ENCODE peak calls at places on chromosomes 3 and 15, in eight cellular contexts. N is omental fat pad; V is mesenteric fat pad; U is astrocyte of the cerebellum; D is psoas muscle; J is T-cell; B is stimulated activated CD8-positive, alpha-beta memory T cell treated with anti-CD3 and anti-CD28 coated beads, Interleukin-7, amount 100 ng/mL, for 1 hour; S is bronchial epithelial cell. O is an unnamed sample.

GRCh38 chr15:57595011-57595866 is 3.5 kb downstream of the MYZAP start:
- DNase-seq in B (no peak), D (no peak), J (no peak), U (no peak), S (no peak), N (no peak), V (no peak), O (no peak)

GRCh38 chr3:146503459-146504202 is 34.3 kb upstream of the PLSCR2 start:
- DNase-seq in B (no peak), N (no peak), J (no peak), D (no peak), V (no peak), U (peak), S (peak), O (peak)

GRCh38 chr3:126128504-126129407 is 44.8 kb upstream of the SLC41A3 start:
- DNase-seq in J (no peak), D (peak), S (no peak), V (peak), B (no peak), U (no peak), N (peak), O (no peak)

GRCh38 chr15:66232267-66232625 is 21.3 kb downstream of the MEGF11 start:
- DNase-seq in U (no peak), J (no peak), D (no peak), B (no peak), N (no peak), V (no peak), S (no peak), O (no peak)

GRCh38 chr3:181700168-181701087 is 11.3 kb upstream of the SOX2 start:
- DNase-seq in D (peak), U (no peak), S (peak), J (peak), V (no peak), N (no peak), B (no peak), O (peak)

GRCh38 chr3:108012304-108012703 is 78.5 kb downstream of the CD47 start:
- DNase-seq in U (no peak), V (no peak), S (no peak), N (no peak), D (no peak), B (no peak), J (no peak), O (no peak)

GRCh38 chr3:52372822-52373504 is 56.8 kb downstream of the DNAH1 start:
- DNase-seq in D (peak), B (no peak), V (no peak), U (no peak), J (peak), N (no peak), S (no peak), O (no peak)

GRCh38 chr3:197408177-197408957 is 110.0 kb upstream of the DLG1 start:
- DNase-seq in B (no peak), S (peak), D (no peak), N (no peak), J (no peak), V (peak), U (no peak), O (no peak)

GRCh38 chr3:47747558-47747957 is 34.1 kb downstream of the SMARCC1 start:
- DNase-seq in V (no peak), S (no peak), N (no peak), B (no peak), D (no peak), J (no peak), U (no peak), O (no peak)

GRCh38 chr3:74000715-74001114 is 376.0 kb upstream of the PDZRN3 start:
- DNase-seq in D (no peak), J (no peak), V (no peak), N (no peak), B (no peak), U (peak), S (no peak), O (no peak)

GRCh38 chr3:9951962-9952805 is at the start of gene PRRT3:
- DNase-seq in U (no peak), B (peak), N (no peak), V (peak), D (no peak), S (no peak), J (peak), O (peak)

GRCh38 chr3:168040624-168041208 is 55.0 kb downstream of the GOLIM4 start:
- DNase-seq in J (no peak), V (no peak), D (no peak), U (peak), B (no peak), S (peak), N (no peak), O (peak)

GRCh38 chr15:60819860-60820259 is 340.9 kb upstream of the ICE2 start:
- DNase-seq in D (no peak), B (no peak), N (no peak), V (no peak), S (peak), J (no peak), U (no peak), O (peak)

GRCh38 chr3:179969525-179969924 is 67.2 kb downstream of the PEX5L start:
- DNase-seq in J (no peak), S (peak), V (no peak), D (no peak), B (no peak), U (no peak), N (no peak), O (peak)

GRCh38 chr15:90787881-90788280 is 70.7 kb downstream of the BLM start:
- DNase-seq in V (no peak), S (no peak), J (no peak), D (no peak), N (no peak), B (no peak), U (no peak), O (peak)

GRCh38 chr3:187747506-187747905 is 2.2 kb upstream of the BCL6 start:
- DNase-seq in S (no peak), U (no peak), B (no peak), N (no peak), J (no peak), V (no peak), D (no peak), O (no peak)

GRCh38 chr3:150723946-150724345 is 20.2 kb upstream of the ERICH6 start:
- DNase-seq in V (no peak), B (no peak), U (no peak), N (no peak), J (no peak), D (no peak), S (no peak), O (no peak)

GRCh38 chr3:38579146-38579545 is 70.3 kb downstream of the SCN5A start:
- DNase-seq in B (no peak), U (peak), N (no peak), J (no peak), D (peak), S (no peak), V (peak), O (peak)

GRCh38 chr3:14789640-14790285 is 29.0 kb upstream of the FGD5 start:
- DNase-seq in S (no peak), N (no peak), D (no peak), U (no peak), V (peak), B (no peak), J (no peak), O (no peak)

GRCh38 chr15:43901485-43901884 is 74.7 kb downstream of the WDR76 start:
- DNase-seq in J (no peak), V (no peak), D (no peak), N (no peak), S (no peak), U (no peak), B (no peak), O (no peak)

GRCh38 chr15:92610101-92610520 is 45.5 kb downstream of the FAM174B start:
- DNase-seq in N (no peak), S (no peak), V (peak), J (no peak), U (no peak), B (no peak), D (no peak), O (no peak)

GRCh38 chr3:11826628-11827265 is 19.9 kb downstream of the TAMM41 start:
- DNase-seq in B (no peak), V (no peak), D (no peak), S (no peak), J (no peak), U (no peak), N (no peak), O (peak)

GRCh38 chr3:101577276-101577675 is 3.3 kb downstream of the PCNP start:
- DNase-seq in D (no peak), V (no peak), S (no peak), J (no peak), B (no peak), N (no peak), U (no peak), O (no peak)

GRCh38 chr3:136141296-136141785 is 54.8 kb downstream of the MSL2 start:
- DNase-seq in U (no peak), S (peak), J (no peak), B (no peak), V (no peak), N (no peak), D (no peak), O (peak)

GRCh38 chr15:87420017-87420416 is 836.5 kb downstream of the NTRK3 start:
- DNase-seq in B (no peak), S (no peak), J (no peak), V (no peak), N (no peak), D (no peak), U (no peak), O (no peak)

GRCh38 chr3:29515451-29515850 is 234.6 kb downstream of the RBMS3 start:
- DNase-seq in U (no peak), D (no peak), J (no peak), S (peak), V (no peak), B (no peak), N (no peak), O (peak)

GRCh38 chr15:100667405-100668320 is 65.3 kb downstream of the ASB7 start:
- DNase-seq in U (no peak), N (no peak), S (peak), J (no peak), B (no peak), V (peak), D (no peak), O (no peak)

GRCh38 chr3:55333041-55333440 is 154.1 kb downstream of the WNT5A start:
- DNase-seq in B (no peak), S (no peak), U (no peak), V (no peak), J (no peak), N (no peak), D (no peak), O (no peak)

GRCh38 chr15:66789029-66790025 is 87.3 kb downstream of the SMAD6 start:
- DNase-seq in S (peak), J (no peak), D (peak), V (peak), N (no peak), U (no peak), B (no peak), O (peak)

GRCh38 chr3:188330138-188330537 is 176.2 kb downstream of the LPP start:
- DNase-seq in D (no peak), U (no peak), S (no peak), J (no peak), N (no peak), V (no peak), B (no peak), O (no peak)

GRCh38 chr3:58041826-58042324 is 33.7 kb downstream of the FLNB start:
- DNase-seq in U (peak), S (no peak), N (no peak), J (no peak), V (no peak), D (no peak), B (no peak), O (no peak)